ENCODE peak calls at places on chromosomes 4 and X, in seven cellular contexts. T is GM06990, U is A549, F is RWPE1, N is fibroblast of lung, E is cardiac fibroblast, L is HCT116. X is an unnamed sample.

GRCh38 chrX:134161162-134161561 is 75.8 kb upstream of the CCDC160 start:
- DNase-seq in E (no peak), L (no peak), T (no peak), N (no peak), U (no peak), F (no peak), X (no peak)

GRCh38 chr4:142721187-142721586 is 124.9 kb downstream of the INPP4B start:
- DNase-seq in F (peak; percentile 38), U (no peak), N (no peak), E (peak; percentile 29), L (no peak), T (no peak), X (no peak)

GRCh38 chr4:47531241-47531953 is 46.3 kb downstream of the ATP10D start:
- DNase-seq in T (peak; percentile 55), F (peak; percentile 70), E (peak; percentile 93), U (no peak), N (peak; percentile 75), L (no peak), X (no peak)

GRCh38 chr4:1713003-1713397 is 881 bp upstream of the SLBP start:
- DNase-seq in L (no peak), N (no peak), F (peak; percentile 55), U (no peak), E (no peak), T (no peak), X (peak; percentile 47)

GRCh38 chr4:184762100-184762499 is 28.2 kb upstream of the CENPU start:
- DNase-seq in N (no peak), L (no peak), T (no peak), U (no peak), E (no peak), F (no peak), X (no peak)

GRCh38 chr4:105191621-105192210 is 45.0 kb downstream of the TET2 start:
- DNase-seq in L (no peak), F (no peak), E (peak; percentile 83), U (no peak), T (peak; percentile 59), N (no peak), X (no peak)

GRCh38 chr4:33316033-33316432 is 2595.9 kb downstream of the PCDH7 start:
- DNase-seq in T (no peak), U (no peak), N (no peak), F (no peak), E (peak; percentile 40), L (no peak), X (no peak)

GRCh38 chrX:130799393-130799792 is 103.6 kb downstream of the ENOX2 start:
- DNase-seq in L (no peak), E (peak; percentile 48), U (no peak), T (no peak), F (no peak), N (no peak), X (no peak)

GRCh38 chr4:12894062-12894461 is 590.1 kb downstream of the RAB28 start:
- DNase-seq in E (no peak), L (no peak), T (no peak), F (no peak), N (no peak), U (no peak), X (no peak)

GRCh38 chrX:12844319-12844718 is 22.6 kb upstream of the TLR7 start:
- DNase-seq in N (no peak), U (no peak), L (no peak), F (no peak), T (no peak), E (no peak), X (no peak)

GRCh38 chr4:147118523-147118922 is 172.9 kb upstream of the TTC29 start:
- DNase-seq in E (peak; percentile 41), N (peak; percentile 85), L (no peak), T (no peak), U (no peak), F (no peak), X (no peak)

GRCh38 chr4:11634283-11634682 is 205.6 kb upstream of the HS3ST1 start:
- DNase-seq in U (no peak), L (no peak), N (no peak), F (no peak), T (no peak), E (no peak), X (peak; percentile 60)

GRCh38 chr4:40840985-40841571 is 91.3 kb downstream of the NSUN7 start:
- DNase-seq in F (peak; percentile 44), L (peak; percentile 71), T (peak; percentile 56), E (peak; percentile 93), N (peak; percentile 71), U (peak; percentile 33), X (peak; percentile 72)

GRCh38 chr4:145635117-145635516 is 15.9 kb downstream of the MMAA start:
- DNase-seq in E (no peak), L (no peak), N (no peak), F (no peak), T (no peak), U (no peak), X (no peak)

GRCh38 chrX:12330841-12331240 is 192.6 kb downstream of the FRMPD4 start:
- DNase-seq in F (no peak), N (no peak), E (no peak), U (no peak), L (no peak), T (no peak), X (no peak)

GRCh38 chr4:42310343-42310742 is 86.9 kb upstream of the SHISA3 start:
- DNase-seq in F (no peak), U (no peak), L (no peak), N (no peak), T (no peak), E (no peak), X (no peak)

GRCh38 chrX:55161581-55161980 is 58.6 kb upstream of the PAGE5 start:
- DNase-seq in T (no peak), F (no peak), U (no peak), E (no peak), N (peak; percentile 1), L (no peak), X (no peak)

GRCh38 chr4:79397951-79398350 is 10.1 kb downstream of the GK2 start:
- DNase-seq in E (no peak), L (no peak), F (no peak), N (no peak), T (no peak), U (no peak), X (no peak)

GRCh38 chr4:80465238-80465637 is 129.7 kb downstream of the CFAP299 start:
- DNase-seq in L (no peak), T (no peak), N (no peak), U (no peak), F (no peak), E (no peak), X (no peak)

GRCh38 chr4:113978561-113979156 is 788 bp downstream of the ARSJ start:
- DNase-seq in U (peak; percentile 21), N (peak; percentile 45), T (no peak), L (no peak), E (no peak), F (peak; percentile 38), X (no peak)

GRCh38 chr4:3660086-3660927 is 105.9 kb upstream of the ADRA2C start:
- DNase-seq in F (no peak), U (no peak), E (no peak), N (peak; percentile 14), L (no peak), T (no peak), X (no peak)

GRCh38 chr4:165763640-165764039 is 109.4 kb upstream of the TLL1 start:
- DNase-seq in F (no peak), U (no peak), L (no peak), E (no peak), N (no peak), T (no peak), X (no peak)

GRCh38 chr4:4269856-4270255 is 20.1 kb downstream of the LYAR start:
- DNase-seq in N (peak; percentile 17), U (no peak), E (peak; percentile 88), L (no peak), T (no peak), F (no peak), X (no peak)

GRCh38 chr4:151099976-151100417 is 569 bp downstream of the RPS3A start:
- DNase-seq in E (peak; percentile 47), L (no peak), T (no peak), N (peak; percentile 45), F (no peak), U (no peak), X (no peak)

GRCh38 chr4:151100517-151100916 is 1.1 kb downstream of the RPS3A start:
- DNase-seq in L (no peak), F (no peak), U (no peak), T (no peak), E (no peak), N (no peak), X (no peak)

GRCh38 chr4:151097759-151098158 is 1.7 kb upstream of the RPS3A start:
- DNase-seq in E (no peak), N (no peak), F (no peak), U (no peak), L (no peak), T (no peak), X (no peak)

GRCh38 chr4:151098191-151098590 is 1.2 kb upstream of the RPS3A start:
- DNase-seq in L (no peak), T (peak; percentile 43), E (no peak), F (no peak), N (no peak), U (no peak), X (no peak)

GRCh38 chr4:151099226-151099975 is at the start of gene RPS3A:
- DNase-seq in L (peak; percentile 99), U (peak; percentile 79), E (peak; percentile 99), N (peak; percentile 99), F (peak; percentile 90), T (peak; percentile 100), X (peak; percentile 93)
- TF ChIP-seq CTCF in L (peak; percentile 80), U (peak; percentile 52), E (peak; percentile 88), N (peak; percentile 73), F (peak; percentile 89), T (peak; percentile 94), X (no peak)

DNA sequence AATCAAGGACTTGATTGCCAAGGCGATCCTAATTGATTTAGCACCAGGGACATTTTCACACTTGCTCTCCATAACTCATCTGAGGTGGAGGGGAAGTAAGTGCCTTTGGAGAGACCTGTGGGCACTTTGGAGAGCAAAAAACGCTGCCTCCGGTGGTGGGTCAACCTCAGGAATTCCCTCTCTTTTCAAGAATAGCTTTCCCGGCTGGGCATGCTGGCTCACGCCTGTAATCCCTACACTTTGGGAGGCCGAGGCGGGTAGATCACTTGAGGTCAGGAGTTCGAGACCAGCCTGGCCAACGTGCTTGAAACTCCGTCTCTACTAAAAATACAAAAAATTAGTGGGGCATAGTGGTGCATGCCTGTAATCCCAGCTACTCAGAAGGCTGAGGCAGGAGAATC is 49.2 kb downstream of the PRPS1 start:
- DNase-seq in U (no peak), N (peak; percentile 42), E (peak; percentile 49), L (no peak), F (no peak), T (no peak), X (no peak)
- TF ChIP-seq CTCF in U (no peak), N (no peak), E (no peak), L (no peak), F (no peak), T (no peak), X (no peak)

DNA sequence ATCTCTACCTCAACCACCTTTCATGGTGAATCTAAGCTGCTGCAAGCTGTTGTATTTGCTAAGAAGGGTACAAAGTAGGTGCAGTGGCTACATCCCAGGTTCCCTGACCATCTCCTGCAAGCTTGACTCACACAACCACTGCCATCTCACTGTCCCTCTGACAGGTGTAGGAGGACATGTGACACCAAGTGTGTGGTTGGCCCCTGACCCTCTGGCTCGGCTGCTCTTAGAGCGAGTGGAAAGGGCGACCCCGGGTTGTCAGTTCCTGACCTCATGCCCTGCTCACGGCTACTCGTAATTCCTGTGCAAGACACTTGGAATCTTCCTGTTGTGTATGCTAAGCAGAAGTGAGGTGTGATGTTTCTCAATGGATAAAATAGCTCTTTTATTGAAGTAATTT is 184.4 kb downstream of the DCLK2 start:
- DNase-seq in E (no peak), U (no peak), L (no peak), F (no peak), N (no peak), T (no peak), X (no peak)
- TF ChIP-seq CTCF in E (no peak), U (no peak), L (no peak), F (no peak), N (no peak), T (no peak), X (no peak)

GRCh38 chr4:27009539-27009938 is 148.9 kb downstream of the STIM2 start:
- DNase-seq in L (no peak), E (peak; percentile 71), F (no peak), U (no peak), N (peak; percentile 89), T (no peak), X (no peak)
- TF ChIP-seq CTCF in L (no peak), E (no peak), F (no peak), U (no peak), N (no peak), T (no peak), X (no peak)

X was measured in Calu3.